ENCODE peak calls at places on chromosomes 12 and 14, in eight cellular contexts. One of them, this sample, is unnamed.

GRCh38 chr12:17470460-17470859 is 619.5 kb downstream of the RERGL start:
- DNase-seq in T-helper 17 cell: no peak
- DNase-seq in hypothalamus: no peak
- DNase-seq in uterus: no peak
- DNase-seq in stimulated activated CD8-positive, alpha-beta memory T cell treated with anti-CD3 and anti-CD28 coated beads, Interleukin-15, amount 100 ng/mL, for 1 hour: no peak
- DNase-seq in GM20000: no peak
- DNase-seq in stimulated activated CD4-positive, alpha-beta T cell treated with anti-CD3 and anti-CD28 coated beads, Interleukin-15, amount 100 ng/mL, for 24 hours: no peak
- DNase-seq in hepatocyte: no peak
- DNase-seq in this sample: no peak

GRCh38 chr12:50529345-50529744 is 24.6 kb downstream of the DIP2B start:
- DNase-seq in stimulated activated CD4-positive, alpha-beta T cell treated with anti-CD3 and anti-CD28 coated beads, Interleukin-15, amount 100 ng/mL, for 24 hours: no peak
- DNase-seq in uterus: no peak
- DNase-seq in hypothalamus: no peak
- DNase-seq in GM20000: no peak
- DNase-seq in stimulated activated CD8-positive, alpha-beta memory T cell treated with anti-CD3 and anti-CD28 coated beads, Interleukin-15, amount 100 ng/mL, for 1 hour: no peak
- DNase-seq in T-helper 17 cell: no peak
- DNase-seq in hepatocyte: no peak
- DNase-seq in this sample: no peak

GRCh38 chr12:53097564-53098353 is at the start of gene IGFBP6:
- DNase-seq in hypothalamus: peak; percentile 37
- DNase-seq in uterus: peak; percentile 77
- DNase-seq in hepatocyte: peak; percentile 82
- DNase-seq in stimulated activated CD8-positive, alpha-beta memory T cell treated with anti-CD3 and anti-CD28 coated beads, Interleukin-15, amount 100 ng/mL, for 1 hour: no peak
- DNase-seq in GM20000: no peak
- DNase-seq in T-helper 17 cell: peak; percentile 53
- DNase-seq in stimulated activated CD4-positive, alpha-beta T cell treated with anti-CD3 and anti-CD28 coated beads, Interleukin-15, amount 100 ng/mL, for 24 hours: peak; percentile 81
- DNase-seq in this sample: peak; percentile 59

GRCh38 chr12:66823857-66824570 is 145.1 kb upstream of the GRIP1 start:
- DNase-seq in stimulated activated CD8-positive, alpha-beta memory T cell treated with anti-CD3 and anti-CD28 coated beads, Interleukin-15, amount 100 ng/mL, for 1 hour: no peak
- DNase-seq in T-helper 17 cell: no peak
- DNase-seq in hepatocyte: peak; percentile 34
- DNase-seq in stimulated activated CD4-positive, alpha-beta T cell treated with anti-CD3 and anti-CD28 coated beads, Interleukin-15, amount 100 ng/mL, for 24 hours: no peak
- DNase-seq in GM20000: no peak
- DNase-seq in uterus: no peak
- DNase-seq in hypothalamus: peak; percentile 7
- DNase-seq in this sample: peak; percentile 74

GRCh38 chr12:12032771-12033588 is 37.8 kb upstream of the BCL2L14 start:
- DNase-seq in stimulated activated CD8-positive, alpha-beta memory T cell treated with anti-CD3 and anti-CD28 coated beads, Interleukin-15, amount 100 ng/mL, for 1 hour: peak; percentile 48
- DNase-seq in uterus: peak; percentile 75
- DNase-seq in GM20000: peak; percentile 52
- DNase-seq in stimulated activated CD4-positive, alpha-beta T cell treated with anti-CD3 and anti-CD28 coated beads, Interleukin-15, amount 100 ng/mL, for 24 hours: peak; percentile 79
- DNase-seq in T-helper 17 cell: peak; percentile 53
- DNase-seq in hypothalamus: peak; percentile 87
- DNase-seq in hepatocyte: peak; percentile 87
- DNase-seq in this sample: peak; percentile 74

GRCh38 chr14:42192659-42193425 is 586.2 kb downstream of the LRFN5 start:
- DNase-seq in stimulated activated CD8-positive, alpha-beta memory T cell treated with anti-CD3 and anti-CD28 coated beads, Interleukin-15, amount 100 ng/mL, for 1 hour: no peak
- DNase-seq in hepatocyte: peak; percentile 73
- DNase-seq in GM20000: no peak
- DNase-seq in stimulated activated CD4-positive, alpha-beta T cell treated with anti-CD3 and anti-CD28 coated beads, Interleukin-15, amount 100 ng/mL, for 24 hours: no peak
- DNase-seq in T-helper 17 cell: no peak
- DNase-seq in hypothalamus: no peak
- DNase-seq in uterus: no peak
- DNase-seq in this sample: peak; percentile 85

GRCh38 chr12:103924761-103925641 is 5.2 kb upstream of the HSP90B1 start:
- DNase-seq in stimulated activated CD8-positive, alpha-beta memory T cell treated with anti-CD3 and anti-CD28 coated beads, Interleukin-15, amount 100 ng/mL, for 1 hour: no peak
- DNase-seq in hypothalamus: no peak
- DNase-seq in hepatocyte: peak; percentile 58
- DNase-seq in T-helper 17 cell: no peak
- DNase-seq in stimulated activated CD4-positive, alpha-beta T cell treated with anti-CD3 and anti-CD28 coated beads, Interleukin-15, amount 100 ng/mL, for 24 hours: peak; percentile 67
- DNase-seq in uterus: no peak
- DNase-seq in GM20000: peak; percentile 57
- DNase-seq in this sample: peak; percentile 85

GRCh38 chr14:89201645-89202044 is 215.4 kb downstream of the FOXN3 start:
- DNase-seq in hepatocyte: no peak
- DNase-seq in uterus: no peak
- DNase-seq in GM20000: no peak
- DNase-seq in hypothalamus: no peak
- DNase-seq in T-helper 17 cell: no peak
- DNase-seq in stimulated activated CD4-positive, alpha-beta T cell treated with anti-CD3 and anti-CD28 coated beads, Interleukin-15, amount 100 ng/mL, for 24 hours: no peak
- DNase-seq in stimulated activated CD8-positive, alpha-beta memory T cell treated with anti-CD3 and anti-CD28 coated beads, Interleukin-15, amount 100 ng/mL, for 1 hour: no peak
- DNase-seq in this sample: no peak

GRCh38 chr12:54984602-54985376 is at the start of gene TESPA1:
- DNase-seq in hypothalamus: no peak
- DNase-seq in uterus: peak; percentile 31
- DNase-seq in hepatocyte: no peak
- DNase-seq in stimulated activated CD4-positive, alpha-beta T cell treated with anti-CD3 and anti-CD28 coated beads, Interleukin-15, amount 100 ng/mL, for 24 hours: peak; percentile 90
- DNase-seq in stimulated activated CD8-positive, alpha-beta memory T cell treated with anti-CD3 and anti-CD28 coated beads, Interleukin-15, amount 100 ng/mL, for 1 hour: peak; percentile 70
- DNase-seq in GM20000: peak; percentile 81
- DNase-seq in T-helper 17 cell: peak; percentile 54
- DNase-seq in this sample: peak; percentile 4

GRCh38 chr12:47033797-47034555 is 45.4 kb upstream of the PCED1B start:
- DNase-seq in T-helper 17 cell: no peak
- DNase-seq in uterus: no peak
- DNase-seq in hypothalamus: no peak
- DNase-seq in stimulated activated CD4-positive, alpha-beta T cell treated with anti-CD3 and anti-CD28 coated beads, Interleukin-15, amount 100 ng/mL, for 24 hours: peak; percentile 7
- DNase-seq in GM20000: no peak
- DNase-seq in hepatocyte: peak; percentile 16
- DNase-seq in stimulated activated CD8-positive, alpha-beta memory T cell treated with anti-CD3 and anti-CD28 coated beads, Interleukin-15, amount 100 ng/mL, for 1 hour: no peak
- DNase-seq in this sample: peak; percentile 84

GRCh38 chr12:14403711-14404164 is 38.3 kb downstream of the ATF7IP start:
- DNase-seq in hypothalamus: peak; percentile 7
- DNase-seq in stimulated activated CD8-positive, alpha-beta memory T cell treated with anti-CD3 and anti-CD28 coated beads, Interleukin-15, amount 100 ng/mL, for 1 hour: no peak
- DNase-seq in hepatocyte: peak; percentile 67
- DNase-seq in uterus: no peak
- DNase-seq in stimulated activated CD4-positive, alpha-beta T cell treated with anti-CD3 and anti-CD28 coated beads, Interleukin-15, amount 100 ng/mL, for 24 hours: no peak
- DNase-seq in GM20000: peak; percentile 34
- DNase-seq in T-helper 17 cell: no peak
- DNase-seq in this sample: peak; percentile 76

GRCh38 chr14:51395361-51395849 is 155.4 kb downstream of the TMX1 start:
- DNase-seq in hepatocyte: peak; percentile 31
- DNase-seq in stimulated activated CD4-positive, alpha-beta T cell treated with anti-CD3 and anti-CD28 coated beads, Interleukin-15, amount 100 ng/mL, for 24 hours: no peak
- DNase-seq in T-helper 17 cell: no peak
- DNase-seq in GM20000: no peak
- DNase-seq in hypothalamus: no peak
- DNase-seq in uterus: peak; percentile 58
- DNase-seq in stimulated activated CD8-positive, alpha-beta memory T cell treated with anti-CD3 and anti-CD28 coated beads, Interleukin-15, amount 100 ng/mL, for 1 hour: no peak
- DNase-seq in this sample: peak; percentile 98

GRCh38 chr12:130137141-130138018 is 24.9 kb upstream of the FZD10 start:
- DNase-seq in stimulated activated CD8-positive, alpha-beta memory T cell treated with anti-CD3 and anti-CD28 coated beads, Interleukin-15, amount 100 ng/mL, for 1 hour: no peak
- DNase-seq in hypothalamus: no peak
- DNase-seq in GM20000: no peak
- DNase-seq in T-helper 17 cell: no peak
- DNase-seq in hepatocyte: no peak
- DNase-seq in uterus: no peak
- DNase-seq in stimulated activated CD4-positive, alpha-beta T cell treated with anti-CD3 and anti-CD28 coated beads, Interleukin-15, amount 100 ng/mL, for 24 hours: no peak
- DNase-seq in this sample: no peak

GRCh38 chr14:50559990-50560928 is at the start of gene ATL1:
- DNase-seq in hypothalamus: peak; percentile 92
- DNase-seq in stimulated activated CD8-positive, alpha-beta memory T cell treated with anti-CD3 and anti-CD28 coated beads, Interleukin-15, amount 100 ng/mL, for 1 hour: no peak
- DNase-seq in hepatocyte: peak; percentile 80
- DNase-seq in stimulated activated CD4-positive, alpha-beta T cell treated with anti-CD3 and anti-CD28 coated beads, Interleukin-15, amount 100 ng/mL, for 24 hours: peak; percentile 67
- DNase-seq in uterus: peak; percentile 73
- DNase-seq in GM20000: peak; percentile 69
- DNase-seq in T-helper 17 cell: peak; percentile 18
- DNase-seq in this sample: peak; percentile 61

GRCh38 chr14:56390859-56391258 is 188.7 kb upstream of the TMEM260 start:
- DNase-seq in GM20000: no peak
- DNase-seq in stimulated activated CD8-positive, alpha-beta memory T cell treated with anti-CD3 and anti-CD28 coated beads, Interleukin-15, amount 100 ng/mL, for 1 hour: no peak
- DNase-seq in hypothalamus: no peak
- DNase-seq in uterus: no peak
- DNase-seq in stimulated activated CD4-positive, alpha-beta T cell treated with anti-CD3 and anti-CD28 coated beads, Interleukin-15, amount 100 ng/mL, for 24 hours: no peak
- DNase-seq in hepatocyte: no peak
- DNase-seq in T-helper 17 cell: no peak
- DNase-seq in this sample: no peak

GRCh38 chr14:87076146-87076545 is 916.8 kb downstream of the GALC start:
- DNase-seq in hypothalamus: no peak
- DNase-seq in GM20000: no peak
- DNase-seq in hepatocyte: no peak
- DNase-seq in stimulated activated CD8-positive, alpha-beta memory T cell treated with anti-CD3 and anti-CD28 coated beads, Interleukin-15, amount 100 ng/mL, for 1 hour: no peak
- DNase-seq in stimulated activated CD4-positive, alpha-beta T cell treated with anti-CD3 and anti-CD28 coated beads, Interleukin-15, amount 100 ng/mL, for 24 hours: no peak
- DNase-seq in uterus: no peak
- DNase-seq in T-helper 17 cell: no peak
- DNase-seq in this sample: no peak

GRCh38 chr12:89183985-89184435 is 168.3 kb downstream of the DUSP6 start:
- DNase-seq in uterus: peak; percentile 20
- DNase-seq in hypothalamus: no peak
- DNase-seq in stimulated activated CD8-positive, alpha-beta memory T cell treated with anti-CD3 and anti-CD28 coated beads, Interleukin-15, amount 100 ng/mL, for 1 hour: no peak
- DNase-seq in hepatocyte: peak; percentile 38
- DNase-seq in GM20000: no peak
- DNase-seq in T-helper 17 cell: no peak
- DNase-seq in stimulated activated CD4-positive, alpha-beta T cell treated with anti-CD3 and anti-CD28 coated beads, Interleukin-15, amount 100 ng/mL, for 24 hours: no peak
- DNase-seq in this sample: no peak

GRCh38 chr14:58701156-58701555 is 63.4 kb downstream of the DACT1 start:
- DNase-seq in GM20000: no peak
- DNase-seq in stimulated activated CD8-positive, alpha-beta memory T cell treated with anti-CD3 and anti-CD28 coated beads, Interleukin-15, amount 100 ng/mL, for 1 hour: no peak
- DNase-seq in T-helper 17 cell: no peak
- DNase-seq in hepatocyte: no peak
- DNase-seq in uterus: no peak
- DNase-seq in stimulated activated CD4-positive, alpha-beta T cell treated with anti-CD3 and anti-CD28 coated beads, Interleukin-15, amount 100 ng/mL, for 24 hours: no peak
- DNase-seq in hypothalamus: no peak
- DNase-seq in this sample: no peak

GRCh38 chr14:26896447-26896846 is 298.6 kb upstream of the NOVA1 start:
- DNase-seq in GM20000: no peak
- DNase-seq in uterus: no peak
- DNase-seq in hypothalamus: no peak
- DNase-seq in stimulated activated CD4-positive, alpha-beta T cell treated with anti-CD3 and anti-CD28 coated beads, Interleukin-15, amount 100 ng/mL, for 24 hours: no peak
- DNase-seq in T-helper 17 cell: no peak
- DNase-seq in hepatocyte: no peak
- DNase-seq in stimulated activated CD8-positive, alpha-beta memory T cell treated with anti-CD3 and anti-CD28 coated beads, Interleukin-15, amount 100 ng/mL, for 1 hour: no peak
- DNase-seq in this sample: no peak

GRCh38 chr14:75662966-75663365 is 1.9 kb downstream of the TTLL5 start:
- DNase-seq in hypothalamus: no peak
- DNase-seq in uterus: no peak
- DNase-seq in stimulated activated CD8-positive, alpha-beta memory T cell treated with anti-CD3 and anti-CD28 coated beads, Interleukin-15, amount 100 ng/mL, for 1 hour: no peak
- DNase-seq in stimulated activated CD4-positive, alpha-beta T cell treated with anti-CD3 and anti-CD28 coated beads, Interleukin-15, amount 100 ng/mL, for 24 hours: no peak
- DNase-seq in hepatocyte: no peak
- DNase-seq in GM20000: no peak
- DNase-seq in T-helper 17 cell: no peak
- DNase-seq in this sample: no peak

GRCh38 chr12:121800694-121801600 is 2.9 kb upstream of the SETD1B start:
- DNase-seq in uterus: peak; percentile 75
- DNase-seq in T-helper 17 cell: peak; percentile 60
- DNase-seq in stimulated activated CD8-positive, alpha-beta memory T cell treated with anti-CD3 and anti-CD28 coated beads, Interleukin-15, amount 100 ng/mL, for 1 hour: no peak
- DNase-seq in hypothalamus: peak; percentile 79
- DNase-seq in GM20000: peak; percentile 68
- DNase-seq in hepatocyte: peak; percentile 88
- DNase-seq in stimulated activated CD4-positive, alpha-beta T cell treated with anti-CD3 and anti-CD28 coated beads, Interleukin-15, amount 100 ng/mL, for 24 hours: peak; percentile 77
- DNase-seq in this sample: peak; percentile 82

GRCh38 chr12:132537049-132537448 is 47.1 kb downstream of the FBRSL1 start:
- DNase-seq in uterus: no peak
- DNase-seq in GM20000: no peak
- DNase-seq in T-helper 17 cell: no peak
- DNase-seq in hypothalamus: no peak
- DNase-seq in hepatocyte: no peak
- DNase-seq in stimulated activated CD8-positive, alpha-beta memory T cell treated with anti-CD3 and anti-CD28 coated beads, Interleukin-15, amount 100 ng/mL, for 1 hour: no peak
- DNase-seq in stimulated activated CD4-positive, alpha-beta T cell treated with anti-CD3 and anti-CD28 coated beads, Interleukin-15, amount 100 ng/mL, for 24 hours: no peak
- DNase-seq in this sample: no peak

GRCh38 chr12:121898287-121898686 is 9.7 kb downstream of the PSMD9 start:
- DNase-seq in hypothalamus: no peak
- DNase-seq in uterus: no peak
- DNase-seq in stimulated activated CD8-positive, alpha-beta memory T cell treated with anti-CD3 and anti-CD28 coated beads, Interleukin-15, amount 100 ng/mL, for 1 hour: no peak
- DNase-seq in hepatocyte: no peak
- DNase-seq in GM20000: no peak
- DNase-seq in stimulated activated CD4-positive, alpha-beta T cell treated with anti-CD3 and anti-CD28 coated beads, Interleukin-15, amount 100 ng/mL, for 24 hours: no peak
- DNase-seq in T-helper 17 cell: no peak
- DNase-seq in this sample: no peak

GRCh38 chr12:25699454-25699853 is 146.4 kb upstream of the LMNTD1 start:
- DNase-seq in hypothalamus: no peak
- DNase-seq in stimulated activated CD4-positive, alpha-beta T cell treated with anti-CD3 and anti-CD28 coated beads, Interleukin-15, amount 100 ng/mL, for 24 hours: no peak
- DNase-seq in T-helper 17 cell: no peak
- DNase-seq in stimulated activated CD8-positive, alpha-beta memory T cell treated with anti-CD3 and anti-CD28 coated beads, Interleukin-15, amount 100 ng/mL, for 1 hour: no peak
- DNase-seq in GM20000: no peak
- DNase-seq in uterus: no peak
- DNase-seq in hepatocyte: no peak
- DNase-seq in this sample: peak; percentile 22

GRCh38 chr14:61561144-61561543 is 134.2 kb upstream of the HIF1A start:
- DNase-seq in GM20000: no peak
- DNase-seq in stimulated activated CD8-positive, alpha-beta memory T cell treated with anti-CD3 and anti-CD28 coated beads, Interleukin-15, amount 100 ng/mL, for 1 hour: no peak
- DNase-seq in stimulated activated CD4-positive, alpha-beta T cell treated with anti-CD3 and anti-CD28 coated beads, Interleukin-15, amount 100 ng/mL, for 24 hours: no peak
- DNase-seq in T-helper 17 cell: no peak
- DNase-seq in hypothalamus: no peak
- DNase-seq in hepatocyte: no peak
- DNase-seq in uterus: no peak
- DNase-seq in this sample: peak; percentile 86

GRCh38 chr12:113683566-113683965 is 211.9 kb upstream of the LHX5 start:
- DNase-seq in hepatocyte: no peak
- DNase-seq in uterus: no peak
- DNase-seq in stimulated activated CD8-positive, alpha-beta memory T cell treated with anti-CD3 and anti-CD28 coated beads, Interleukin-15, amount 100 ng/mL, for 1 hour: no peak
- DNase-seq in T-helper 17 cell: no peak
- DNase-seq in GM20000: no peak
- DNase-seq in hypothalamus: no peak
- DNase-seq in stimulated activated CD4-positive, alpha-beta T cell treated with anti-CD3 and anti-CD28 coated beads, Interleukin-15, amount 100 ng/mL, for 24 hours: no peak
- DNase-seq in this sample: no peak

GRCh38 chr12:42698213-42698612 is 108.7 kb upstream of the PRICKLE1 start:
- DNase-seq in GM20000: no peak
- DNase-seq in stimulated activated CD8-positive, alpha-beta memory T cell treated with anti-CD3 and anti-CD28 coated beads, Interleukin-15, amount 100 ng/mL, for 1 hour: no peak
- DNase-seq in T-helper 17 cell: no peak
- DNase-seq in hepatocyte: peak; percentile 20
- DNase-seq in uterus: peak; percentile 51
- DNase-seq in stimulated activated CD4-positive, alpha-beta T cell treated with anti-CD3 and anti-CD28 coated beads, Interleukin-15, amount 100 ng/mL, for 24 hours: no peak
- DNase-seq in hypothalamus: no peak
- DNase-seq in this sample: peak; percentile 82

GRCh38 chr12:127396720-127397119 is 870.2 kb upstream of the TMEM132C start:
- DNase-seq in hepatocyte: no peak
- DNase-seq in stimulated activated CD8-positive, alpha-beta memory T cell treated with anti-CD3 and anti-CD28 coated beads, Interleukin-15, amount 100 ng/mL, for 1 hour: no peak
- DNase-seq in uterus: no peak
- DNase-seq in stimulated activated CD4-positive, alpha-beta T cell treated with anti-CD3 and anti-CD28 coated beads, Interleukin-15, amount 100 ng/mL, for 24 hours: no peak
- DNase-seq in GM20000: no peak
- DNase-seq in hypothalamus: no peak
- DNase-seq in T-helper 17 cell: no peak
- DNase-seq in this sample: no peak

GRCh38 chr12:121974026-121974985 is 47.4 kb upstream of the BCL7A start:
- DNase-seq in hypothalamus: no peak
- DNase-seq in GM20000: no peak
- DNase-seq in uterus: no peak
- DNase-seq in T-helper 17 cell: no peak
- DNase-seq in hepatocyte: no peak
- DNase-seq in stimulated activated CD8-positive, alpha-beta memory T cell treated with anti-CD3 and anti-CD28 coated beads, Interleukin-15, amount 100 ng/mL, for 1 hour: no peak
- DNase-seq in stimulated activated CD4-positive, alpha-beta T cell treated with anti-CD3 and anti-CD28 coated beads, Interleukin-15, amount 100 ng/mL, for 24 hours: no peak
- DNase-seq in this sample: peak; percentile 35

GRCh38 chr12:109864916-109865315 is 15.4 kb downstream of the GLTP start:
- DNase-seq in stimulated activated CD8-positive, alpha-beta memory T cell treated with anti-CD3 and anti-CD28 coated beads, Interleukin-15, amount 100 ng/mL, for 1 hour: no peak
- DNase-seq in hypothalamus: no peak
- DNase-seq in stimulated activated CD4-positive, alpha-beta T cell treated with anti-CD3 and anti-CD28 coated beads, Interleukin-15, amount 100 ng/mL, for 24 hours: no peak
- DNase-seq in GM20000: no peak
- DNase-seq in T-helper 17 cell: no peak
- DNase-seq in uterus: no peak
- DNase-seq in hepatocyte: no peak
- DNase-seq in this sample: no peak

GRCh38 chr12:132130690-132131089 is 13.4 kb downstream of the DDX51 start:
- DNase-seq in uterus: no peak
- DNase-seq in hepatocyte: no peak
- DNase-seq in stimulated activated CD8-positive, alpha-beta memory T cell treated with anti-CD3 and anti-CD28 coated beads, Interleukin-15, amount 100 ng/mL, for 1 hour: no peak
- DNase-seq in stimulated activated CD4-positive, alpha-beta T cell treated with anti-CD3 and anti-CD28 coated beads, Interleukin-15, amount 100 ng/mL, for 24 hours: no peak
- DNase-seq in T-helper 17 cell: no peak
- DNase-seq in hypothalamus: no peak
- DNase-seq in GM20000: no peak
- DNase-seq in this sample: no peak

GRCh38 chr12:108801736-108802665 is 55.4 kb downstream of the SSH1 start:
- DNase-seq in hypothalamus: no peak
- DNase-seq in T-helper 17 cell: no peak
- DNase-seq in GM20000: no peak
- DNase-seq in uterus: peak; percentile 66
- DNase-seq in hepatocyte: peak; percentile 62
- DNase-seq in stimulated activated CD8-positive, alpha-beta memory T cell treated with anti-CD3 and anti-CD28 coated beads, Interleukin-15, amount 100 ng/mL, for 1 hour: no peak
- DNase-seq in stimulated activated CD4-positive, alpha-beta T cell treated with anti-CD3 and anti-CD28 coated beads, Interleukin-15, amount 100 ng/mL, for 24 hours: no peak
- DNase-seq in this sample: peak; percentile 62

This sample was measured in RPMI7951.